ENCODE peak calls at places on chromosomes 2 and 18, in nine cellular contexts. One of them, this sample, is unnamed.

GRCh38 chr2:7356909-7357584 is 439.8 kb downstream of the RNF144A start:
- DNase-seq in hepatocyte: peak; percentile 65
- DNase-seq in OCI-LY7: no peak
- DNase-seq in SK-N-SH: no peak
- DNase-seq in HCT116: no peak
- DNase-seq in neural progenitor cell: no peak
- DNase-seq in GM23338: no peak
- DNase-seq in GM23248: no peak
- DNase-seq in MM.1S: no peak
- DNase-seq in this sample: no peak

GRCh38 chr2:134897932-134898331 is 20.7 kb upstream of the CCNT2 start:
- DNase-seq in neural progenitor cell: no peak
- DNase-seq in hepatocyte: no peak
- DNase-seq in SK-N-SH: peak; percentile 9
- DNase-seq in MM.1S: peak; percentile 20
- DNase-seq in GM23248: peak; percentile 46
- DNase-seq in HCT116: peak; percentile 15
- DNase-seq in OCI-LY7: peak; percentile 26
- DNase-seq in GM23338: peak; percentile 24
- DNase-seq in this sample: peak; percentile 47

GRCh38 chr18:36912887-36913286 is 84.0 kb downstream of the KIAA1328 start:
- DNase-seq in GM23248: no peak
- DNase-seq in HCT116: no peak
- DNase-seq in hepatocyte: no peak
- DNase-seq in MM.1S: peak; percentile 39
- DNase-seq in OCI-LY7: no peak
- DNase-seq in SK-N-SH: no peak
- DNase-seq in GM23338: no peak
- DNase-seq in neural progenitor cell: no peak
- DNase-seq in this sample: no peak

GRCh38 chr2:169909376-169909775 is 82.1 kb downstream of the UBR3 start:
- DNase-seq in SK-N-SH: no peak
- DNase-seq in HCT116: no peak
- DNase-seq in hepatocyte: no peak
- DNase-seq in MM.1S: no peak
- DNase-seq in OCI-LY7: no peak
- DNase-seq in GM23248: no peak
- DNase-seq in neural progenitor cell: no peak
- DNase-seq in GM23338: no peak
- DNase-seq in this sample: no peak

GRCh38 chr2:157746234-157746950 is 117.7 kb upstream of the ACVR1C start:
- DNase-seq in HCT116: no peak
- DNase-seq in MM.1S: no peak
- DNase-seq in neural progenitor cell: no peak
- DNase-seq in GM23338: peak; percentile 16
- DNase-seq in OCI-LY7: no peak
- DNase-seq in SK-N-SH: no peak
- DNase-seq in GM23248: peak; percentile 64
- DNase-seq in hepatocyte: no peak
- DNase-seq in this sample: no peak

GRCh38 chr2:110679337-110679707 is 1.5 kb upstream of the BUB1 start:
- DNase-seq in GM23248: peak; percentile 27
- DNase-seq in hepatocyte: peak; percentile 23
- DNase-seq in neural progenitor cell: no peak
- DNase-seq in HCT116: no peak
- DNase-seq in SK-N-SH: no peak
- DNase-seq in MM.1S: peak; percentile 35
- DNase-seq in GM23338: no peak
- DNase-seq in OCI-LY7: peak; percentile 27
- DNase-seq in this sample: peak; percentile 19

GRCh38 chr2:128271186-128271890 is 47.3 kb downstream of the HS6ST1 start:
- DNase-seq in HCT116: no peak
- DNase-seq in MM.1S: no peak
- DNase-seq in GM23338: no peak
- DNase-seq in neural progenitor cell: no peak
- DNase-seq in GM23248: no peak
- DNase-seq in hepatocyte: no peak
- DNase-seq in OCI-LY7: no peak
- DNase-seq in SK-N-SH: no peak
- DNase-seq in this sample: no peak

GRCh38 chr18:34592961-34593382 is 117.1 kb upstream of the DTNA start:
- DNase-seq in OCI-LY7: no peak
- DNase-seq in HCT116: no peak
- DNase-seq in GM23338: peak; percentile 75
- DNase-seq in MM.1S: no peak
- DNase-seq in SK-N-SH: no peak
- DNase-seq in hepatocyte: peak; percentile 64
- DNase-seq in GM23248: peak; percentile 76
- DNase-seq in neural progenitor cell: peak; percentile 50
- DNase-seq in this sample: no peak

GRCh38 chr2:188983427-188984101 is 9.4 kb downstream of the COL3A1 start:
- DNase-seq in MM.1S: no peak
- DNase-seq in GM23338: peak; percentile 72
- DNase-seq in HCT116: peak; percentile 34
- DNase-seq in neural progenitor cell: peak; percentile 32
- DNase-seq in SK-N-SH: no peak
- DNase-seq in OCI-LY7: peak; percentile 3
- DNase-seq in GM23248: peak; percentile 84
- DNase-seq in hepatocyte: peak; percentile 31
- DNase-seq in this sample: peak; percentile 72

GRCh38 chr2:235614900-235615712 is 121.3 kb downstream of the AGAP1 start:
- DNase-seq in hepatocyte: no peak
- DNase-seq in OCI-LY7: no peak
- DNase-seq in neural progenitor cell: no peak
- DNase-seq in GM23338: no peak
- DNase-seq in HCT116: no peak
- DNase-seq in MM.1S: no peak
- DNase-seq in SK-N-SH: no peak
- DNase-seq in GM23248: peak; percentile 95
- DNase-seq in this sample: no peak

GRCh38 chr18:22153428-22153827 is 16.0 kb upstream of the GATA6 start:
- DNase-seq in neural progenitor cell: no peak
- DNase-seq in GM23338: no peak
- DNase-seq in hepatocyte: no peak
- DNase-seq in SK-N-SH: no peak
- DNase-seq in OCI-LY7: no peak
- DNase-seq in MM.1S: no peak
- DNase-seq in HCT116: no peak
- DNase-seq in GM23248: no peak
- DNase-seq in this sample: no peak

GRCh38 chr2:239138610-239139009 is 262.2 kb downstream of the HDAC4 start:
- DNase-seq in GM23338: peak; percentile 41
- DNase-seq in HCT116: no peak
- DNase-seq in hepatocyte: no peak
- DNase-seq in SK-N-SH: no peak
- DNase-seq in neural progenitor cell: no peak
- DNase-seq in OCI-LY7: no peak
- DNase-seq in GM23248: no peak
- DNase-seq in MM.1S: no peak
- DNase-seq in this sample: no peak

GRCh38 chr18:12628706-12629702 is 28.9 kb downstream of the SPIRE1 start:
- DNase-seq in GM23248: peak; percentile 91
- DNase-seq in SK-N-SH: no peak
- DNase-seq in MM.1S: no peak
- DNase-seq in HCT116: no peak
- DNase-seq in GM23338: no peak
- DNase-seq in OCI-LY7: no peak
- DNase-seq in neural progenitor cell: no peak
- DNase-seq in hepatocyte: no peak
- DNase-seq in this sample: peak; percentile 73

GRCh38 chr2:128350736-128351135 is 32.1 kb upstream of the HS6ST1 start:
- DNase-seq in SK-N-SH: no peak
- DNase-seq in neural progenitor cell: no peak
- DNase-seq in hepatocyte: no peak
- DNase-seq in OCI-LY7: no peak
- DNase-seq in MM.1S: no peak
- DNase-seq in GM23338: no peak
- DNase-seq in GM23248: no peak
- DNase-seq in HCT116: no peak
- DNase-seq in this sample: no peak

GRCh38 chr18:13219012-13219396 is 444 bp downstream of the LDLRAD4 start:
- DNase-seq in MM.1S: no peak
- DNase-seq in neural progenitor cell: peak; percentile 29
- DNase-seq in HCT116: no peak
- DNase-seq in hepatocyte: no peak
- DNase-seq in SK-N-SH: no peak
- DNase-seq in GM23248: no peak
- DNase-seq in OCI-LY7: no peak
- DNase-seq in GM23338: no peak
- DNase-seq in this sample: no peak

GRCh38 chr2:62036761-62037250 is 131.3 kb downstream of the COMMD1 start:
- DNase-seq in GM23248: no peak
- DNase-seq in MM.1S: no peak
- DNase-seq in SK-N-SH: no peak
- DNase-seq in OCI-LY7: no peak
- DNase-seq in GM23338: no peak
- DNase-seq in HCT116: no peak
- DNase-seq in neural progenitor cell: no peak
- DNase-seq in hepatocyte: no peak
- DNase-seq in this sample: no peak

GRCh38 chr2:102657770-102658169 is 38.4 kb downstream of the SLC9A2 start:
- DNase-seq in GM23338: no peak
- DNase-seq in neural progenitor cell: no peak
- DNase-seq in HCT116: no peak
- DNase-seq in hepatocyte: no peak
- DNase-seq in SK-N-SH: no peak
- DNase-seq in GM23248: no peak
- DNase-seq in MM.1S: no peak
- DNase-seq in OCI-LY7: no peak
- DNase-seq in this sample: peak; percentile 65

GRCh38 chr2:67667054-67667908 is 270.1 kb downstream of the ETAA1 start:
- DNase-seq in HCT116: no peak
- DNase-seq in OCI-LY7: no peak
- DNase-seq in hepatocyte: no peak
- DNase-seq in GM23248: no peak
- DNase-seq in GM23338: no peak
- DNase-seq in MM.1S: no peak
- DNase-seq in neural progenitor cell: no peak
- DNase-seq in SK-N-SH: peak; percentile 17
- DNase-seq in this sample: no peak

GRCh38 chr2:47908682-47909081 is 2.4 kb upstream of the FBXO11 start:
- DNase-seq in OCI-LY7: no peak
- DNase-seq in hepatocyte: no peak
- DNase-seq in MM.1S: no peak
- DNase-seq in GM23248: no peak
- DNase-seq in GM23338: no peak
- DNase-seq in SK-N-SH: no peak
- DNase-seq in HCT116: no peak
- DNase-seq in neural progenitor cell: no peak
- DNase-seq in this sample: no peak
- TF ChIP-seq EZH2phosphoT487 in OCI-LY7: no peak
- TF ChIP-seq EZH2phosphoT487 in hepatocyte: no peak
- TF ChIP-seq EZH2phosphoT487 in MM.1S: no peak
- TF ChIP-seq EZH2phosphoT487 in GM23248: no peak
- TF ChIP-seq EZH2phosphoT487 in GM23338: no peak
- TF ChIP-seq EZH2phosphoT487 in SK-N-SH: no peak
- TF ChIP-seq EZH2phosphoT487 in HCT116: no peak
- TF ChIP-seq EZH2phosphoT487 in neural progenitor cell: no peak
- TF ChIP-seq EZH2phosphoT487 in this sample: no peak

DNA sequence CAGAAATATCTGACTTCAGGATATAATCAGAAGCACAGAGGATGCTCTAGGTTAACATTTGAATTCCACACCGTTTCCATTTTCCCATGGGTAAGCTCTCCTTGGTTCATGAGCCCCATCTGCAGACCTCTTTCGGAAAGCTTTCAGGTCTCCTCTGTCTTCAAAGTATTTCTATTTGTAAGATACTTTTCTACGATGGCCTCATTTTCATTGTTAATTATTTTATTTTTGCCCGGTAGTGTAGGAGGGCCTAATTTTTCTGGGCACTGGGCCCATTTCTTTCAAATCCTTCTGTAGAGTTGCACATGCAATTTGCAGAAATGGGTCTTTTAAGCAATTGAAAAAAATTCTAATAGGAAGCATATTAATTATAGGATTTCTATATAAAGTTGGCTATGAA is 53.8 kb downstream of the LRPPRC start:
- DNase-seq in GM23248: no peak
- DNase-seq in OCI-LY7: no peak
- DNase-seq in HCT116: no peak
- DNase-seq in hepatocyte: no peak
- DNase-seq in neural progenitor cell: no peak
- DNase-seq in MM.1S: no peak
- DNase-seq in GM23338: peak; percentile 21
- DNase-seq in SK-N-SH: no peak
- DNase-seq in this sample: no peak
- TF ChIP-seq EZH2phosphoT487 in GM23248: no peak
- TF ChIP-seq EZH2phosphoT487 in OCI-LY7: no peak
- TF ChIP-seq EZH2phosphoT487 in HCT116: no peak
- TF ChIP-seq EZH2phosphoT487 in hepatocyte: no peak
- TF ChIP-seq EZH2phosphoT487 in neural progenitor cell: no peak
- TF ChIP-seq EZH2phosphoT487 in MM.1S: no peak
- TF ChIP-seq EZH2phosphoT487 in GM23338: no peak
- TF ChIP-seq EZH2phosphoT487 in SK-N-SH: no peak
- TF ChIP-seq EZH2phosphoT487 in this sample: no peak

GRCh38 chr2:227010433-227010832 is 153.6 kb downstream of the COL4A4 start:
- DNase-seq in HCT116: no peak
- DNase-seq in neural progenitor cell: no peak
- DNase-seq in GM23338: no peak
- DNase-seq in MM.1S: no peak
- DNase-seq in SK-N-SH: no peak
- DNase-seq in hepatocyte: no peak
- DNase-seq in GM23248: peak; percentile 29
- DNase-seq in OCI-LY7: no peak
- DNase-seq in this sample: peak; percentile 8
- TF ChIP-seq EZH2phosphoT487 in HCT116: no peak
- TF ChIP-seq EZH2phosphoT487 in neural progenitor cell: no peak
- TF ChIP-seq EZH2phosphoT487 in GM23338: no peak
- TF ChIP-seq EZH2phosphoT487 in MM.1S: no peak
- TF ChIP-seq EZH2phosphoT487 in SK-N-SH: no peak
- TF ChIP-seq EZH2phosphoT487 in hepatocyte: no peak
- TF ChIP-seq EZH2phosphoT487 in GM23248: no peak
- TF ChIP-seq EZH2phosphoT487 in OCI-LY7: no peak
- TF ChIP-seq EZH2phosphoT487 in this sample: no peak

GRCh38 chr18:47983946-47984345 is 53.5 kb upstream of the SMAD2 start:
- DNase-seq in neural progenitor cell: no peak
- DNase-seq in hepatocyte: no peak
- DNase-seq in HCT116: no peak
- DNase-seq in SK-N-SH: peak; percentile 40
- DNase-seq in OCI-LY7: no peak
- DNase-seq in GM23338: no peak
- DNase-seq in GM23248: no peak
- DNase-seq in MM.1S: no peak
- DNase-seq in this sample: no peak

GRCh38 chr18:47983055-47983454 is 52.6 kb upstream of the SMAD2 start:
- DNase-seq in hepatocyte: no peak
- DNase-seq in SK-N-SH: no peak
- DNase-seq in OCI-LY7: no peak
- DNase-seq in GM23338: no peak
- DNase-seq in neural progenitor cell: no peak
- DNase-seq in MM.1S: no peak
- DNase-seq in GM23248: no peak
- DNase-seq in HCT116: no peak
- DNase-seq in this sample: no peak

GRCh38 chr18:47979611-47980200 is 49.2 kb upstream of the SMAD2 start:
- DNase-seq in GM23338: no peak
- DNase-seq in hepatocyte: no peak
- DNase-seq in OCI-LY7: no peak
- DNase-seq in neural progenitor cell: no peak
- DNase-seq in MM.1S: no peak
- DNase-seq in GM23248: no peak
- DNase-seq in SK-N-SH: no peak
- DNase-seq in HCT116: no peak
- DNase-seq in this sample: no peak

GRCh38 chr18:47981830-47982229 is 51.4 kb upstream of the SMAD2 start:
- DNase-seq in MM.1S: no peak
- DNase-seq in OCI-LY7: no peak
- DNase-seq in SK-N-SH: no peak
- DNase-seq in neural progenitor cell: no peak
- DNase-seq in GM23248: no peak
- DNase-seq in GM23338: no peak
- DNase-seq in HCT116: no peak
- DNase-seq in hepatocyte: no peak
- DNase-seq in this sample: no peak

GRCh38 chr18:47981320-47981719 is 50.9 kb upstream of the SMAD2 start:
- DNase-seq in MM.1S: no peak
- DNase-seq in SK-N-SH: no peak
- DNase-seq in OCI-LY7: no peak
- DNase-seq in GM23338: no peak
- DNase-seq in HCT116: no peak
- DNase-seq in hepatocyte: no peak
- DNase-seq in GM23248: no peak
- DNase-seq in neural progenitor cell: peak; percentile 20
- DNase-seq in this sample: no peak
- TF ChIP-seq EZH2phosphoT487 in MM.1S: no peak
- TF ChIP-seq EZH2phosphoT487 in SK-N-SH: no peak
- TF ChIP-seq EZH2phosphoT487 in OCI-LY7: no peak
- TF ChIP-seq EZH2phosphoT487 in GM23338: no peak
- TF ChIP-seq EZH2phosphoT487 in HCT116: no peak
- TF ChIP-seq EZH2phosphoT487 in hepatocyte: no peak
- TF ChIP-seq EZH2phosphoT487 in GM23248: no peak
- TF ChIP-seq EZH2phosphoT487 in neural progenitor cell: no peak
- TF ChIP-seq EZH2phosphoT487 in this sample: no peak

This sample was measured in PC-3.